ENCODE peak calls at places on chromosome X, in ten cellular contexts. K is glutamatergic neuron; I is AG09309; H is naive thymus-derived CD8-positive, alpha-beta T cell; Q is amygdala; R is GM13977; W is T-helper 2 cell; O is KBM-7; D is suprapubic skin; G is activated T-helper 9 cell treated with anti-CD3 and anti-CD28 coated beads, Interleukin-2, amount 50 U/mL, for 16 hours. U is an unnamed sample.

GRCh38 chrX:2547746-2548145 is 47.0 kb upstream of the DHRSX start:
- DNase-seq in W (no peak), Q (no peak), O (peak), G (no peak), R (no peak), H (no peak), K (no peak), D (no peak), I (no peak), U (no peak)

GRCh38 chrX:84339507-84340364 is 151.7 kb upstream of the RPS6KA6 start:
- DNase-seq in H (no peak), K (no peak), W (no peak), D (no peak), G (no peak), R (peak), I (no peak), O (peak), Q (no peak), U (no peak)

GRCh38 chrX:77949840-77950239 is 19.6 kb downstream of the PGAM4 start:
- DNase-seq in O (no peak), I (no peak), K (no peak), D (no peak), G (no peak), H (no peak), W (no peak), R (no peak), Q (no peak), U (no peak)

GRCh38 chrX:74535633-74536141 is 78.7 kb downstream of the RLIM start:
- DNase-seq in G (no peak), I (no peak), Q (peak), K (peak), W (peak), O (no peak), D (peak), R (peak), H (peak), U (peak)

GRCh38 chrX:11381464-11381863 is 88.3 kb downstream of the AMELX start:
- DNase-seq in D (no peak), W (no peak), Q (no peak), H (no peak), G (no peak), R (peak), I (peak), O (peak), K (no peak), U (no peak)

GRCh38 chrX:72634321-72634720 is 61.7 kb upstream of the HDAC8 start:
- DNase-seq in O (no peak), D (no peak), H (no peak), K (no peak), G (no peak), Q (no peak), I (no peak), W (no peak), R (no peak), U (no peak)

GRCh38 chrX:18415386-18415785 is 10.0 kb upstream of the CDKL5 start:
- DNase-seq in I (no peak), H (no peak), O (no peak), D (no peak), K (no peak), W (no peak), Q (no peak), G (no peak), R (no peak), U (no peak)

GRCh38 chrX:107825698-107826285 is at the start of gene MID2:
- DNase-seq in D (peak), I (no peak), K (peak), W (peak), G (peak), Q (peak), R (peak), O (peak), H (peak), U (peak)

GRCh38 chrX:64389489-64389888 is 5.8 kb downstream of the MTMR8 start:
- DNase-seq in W (no peak), O (no peak), G (no peak), Q (no peak), D (no peak), H (no peak), K (no peak), R (no peak), I (no peak), U (no peak)

GRCh38 chrX:106608016-106608415 is 3.8 kb upstream of the RADX start:
- DNase-seq in W (peak), H (peak), D (no peak), Q (no peak), I (no peak), O (no peak), G (no peak), K (no peak), R (no peak), U (peak)

GRCh38 chrX:21666679-21667078 is 8.5 kb upstream of the KLHL34 start:
- DNase-seq in D (no peak), W (no peak), G (no peak), Q (no peak), H (no peak), I (no peak), R (no peak), K (no peak), O (no peak), U (no peak)

GRCh38 chrX:41314204-41314603 is 19.8 kb upstream of the DDX3X start:
- DNase-seq in O (no peak), H (no peak), K (no peak), D (no peak), Q (no peak), G (no peak), I (no peak), R (no peak), W (no peak), U (no peak)

GRCh38 chrX:7027071-7027470 is 120.4 kb upstream of the STS start:
- DNase-seq in G (no peak), O (no peak), W (no peak), K (no peak), D (no peak), Q (no peak), R (no peak), I (no peak), H (no peak), U (no peak)

GRCh38 chrX:18672008-18672407 is at the start of gene RS1:
- DNase-seq in R (no peak), Q (no peak), G (no peak), I (no peak), W (no peak), D (no peak), K (no peak), O (no peak), H (no peak), U (no peak)

GRCh38 chrX:135382260-135382659 is 39.5 kb upstream of the SMIM10L2A start:
- DNase-seq in D (no peak), Q (no peak), I (no peak), R (no peak), W (no peak), G (no peak), O (no peak), H (no peak), K (no peak), U (no peak)

GRCh38 chrX:75746891-75747639 is 38.0 kb downstream of the MAGEE2 start:
- DNase-seq in H (peak), D (no peak), I (no peak), W (no peak), O (peak), K (peak), Q (peak), R (peak), G (no peak), U (peak)

GRCh38 chrX:153460826-153461225 is 9.6 kb downstream of the HAUS7 start:
- DNase-seq in O (peak), H (peak), D (no peak), Q (no peak), K (peak), I (no peak), G (peak), W (peak), R (peak), U (peak)

GRCh38 chrX:63809158-63809557 is 24.1 kb upstream of the ARHGEF9 start:
- DNase-seq in H (no peak), K (no peak), W (no peak), I (no peak), D (no peak), O (no peak), R (no peak), G (no peak), Q (no peak), U (no peak)

GRCh38 chrX:154352012-154352401 is 22.4 kb downstream of the FLNA start:
- DNase-seq in G (no peak), H (no peak), O (no peak), Q (no peak), D (no peak), R (no peak), W (no peak), I (no peak), K (no peak), U (no peak)

GRCh38 chrX:116417968-116418367 is 18.4 kb upstream of the SLC6A14 start:
- DNase-seq in H (no peak), D (no peak), G (no peak), W (no peak), K (no peak), Q (no peak), O (no peak), I (no peak), R (no peak), U (no peak)

GRCh38 chrX:15202458-15203177 is 67.3 kb downstream of the ASB9 start:
- DNase-seq in D (no peak), O (no peak), Q (no peak), I (peak), H (no peak), K (no peak), R (no peak), W (no peak), G (no peak), U (no peak)

GRCh38 chrX:145715641-145716138 is 101.9 kb upstream of the SLITRK2 start:
- DNase-seq in R (no peak), D (no peak), K (no peak), G (no peak), O (no peak), W (no peak), I (no peak), H (no peak), Q (no peak), U (no peak)

GRCh38 chrX:12906392-12906791 is at the start of gene TLR8:
- DNase-seq in O (no peak), Q (no peak), W (no peak), K (no peak), G (no peak), H (no peak), I (no peak), D (no peak), R (no peak), U (no peak)

GRCh38 chrX:14051416-14051815 is 21.7 kb upstream of the GEMIN8 start:
- DNase-seq in O (no peak), Q (no peak), R (no peak), D (no peak), W (no peak), K (no peak), I (no peak), H (no peak), G (no peak), U (no peak)

GRCh38 chrX:15549189-15550012 is 48.8 kb downstream of the BMX start:
- DNase-seq in W (no peak), K (no peak), Q (no peak), D (no peak), O (no peak), R (no peak), H (no peak), G (no peak), I (no peak), U (no peak)

GRCh38 chrX:43836435-43837184 is 45.6 kb downstream of the MAOB start:
- DNase-seq in W (no peak), Q (no peak), G (no peak), K (no peak), D (no peak), R (peak), O (peak), I (no peak), H (no peak), U (no peak)

GRCh38 chrX:49838374-49838773 is 9.3 kb downstream of the PAGE4 start:
- DNase-seq in K (peak), G (no peak), O (peak), I (no peak), R (peak), W (no peak), D (no peak), H (no peak), Q (no peak), U (no peak)

GRCh38 chrX:46837543-46838481 is 969 bp downstream of the RP2 start:
- DNase-seq in D (no peak), H (peak), K (no peak), I (no peak), G (peak), R (peak), Q (no peak), O (peak), W (peak), U (no peak)

GRCh38 chrX:48592971-48593370 is 4.3 kb upstream of the WDR13 start:
- DNase-seq in H (no peak), O (no peak), G (no peak), I (no peak), R (no peak), K (no peak), W (no peak), D (no peak), Q (no peak), U (no peak)

GRCh38 chrX:27598312-27598711 is 8.2 kb downstream of the DCAF8L2 start:
- DNase-seq in R (no peak), H (no peak), K (no peak), D (no peak), G (no peak), I (no peak), Q (no peak), W (no peak), O (no peak), U (no peak)

GRCh38 chrX:39704590-39704989 is 393.2 kb downstream of the BCOR start:
- DNase-seq in W (no peak), I (no peak), Q (no peak), O (no peak), R (no peak), D (no peak), G (no peak), K (no peak), H (no peak), U (no peak)

GRCh38 chrX:38879631-38880220 is 78.5 kb downstream of the MID1IP1 start:
- DNase-seq in W (no peak), D (no peak), H (peak), O (peak), R (no peak), K (no peak), Q (no peak), I (no peak), G (no peak), U (no peak)

GRCh38 chrX:107629533-107629909 is 1.2 kb downstream of the PRPS1 start:
- DNase-seq in H (no peak), R (no peak), O (peak), W (no peak), I (no peak), G (no peak), Q (no peak), K (no peak), D (no peak), U (no peak)

GRCh38 chrX:104351173-104351769 is 96.5 kb upstream of the ESX1 start:
- DNase-seq in K (no peak), R (no peak), H (no peak), G (no peak), D (no peak), W (no peak), I (peak), O (no peak), Q (no peak), U (no peak)

GRCh38 chrX:36160056-36160455 is 240.5 kb downstream of the CFAP47 start:
- DNase-seq in K (no peak), D (no peak), W (no peak), I (no peak), G (no peak), O (peak), H (no peak), R (no peak), Q (no peak), U (no peak)

GRCh38 chrX:118181030-118181429 is 64.4 kb upstream of the KLHL13 start:
- DNase-seq in R (no peak), K (no peak), W (no peak), D (no peak), Q (no peak), O (no peak), G (no peak), I (no peak), H (no peak), U (no peak)

GRCh38 chrX:153474718-153475117 is 4.3 kb upstream of the HAUS7 start:
- DNase-seq in H (peak), Q (peak), G (peak), R (no peak), O (no peak), I (no peak), D (no peak), K (peak), W (peak), U (peak)

GRCh38 chrX:136319600-136319999 is 18.8 kb downstream of the ADGRG4 start:
- DNase-seq in O (no peak), Q (no peak), I (no peak), W (no peak), K (no peak), R (no peak), H (no peak), D (no peak), G (no peak), U (no peak)

U was measured in posterior cingulate gyrus.